ENCODE peak calls at places on chromosome 4, in four cellular contexts. V is foreskin keratinocyte, Y is uterus, F is Peyer's patch. E is an unnamed sample.

GRCh38 chr4:113499696-113500095 is 261.8 kb downstream of the CAMK2D start:
- DNase-seq in F (no peak), V (peak), Y (no peak), E (no peak)

GRCh38 chr4:85302193-85302736 is 172.7 kb upstream of the ARHGAP24 start:
- DNase-seq in V (no peak), F (no peak), Y (no peak), E (no peak)

GRCh38 chr4:85430226-85430625 is 44.7 kb upstream of the ARHGAP24 start:
- DNase-seq in V (no peak), F (no peak), Y (no peak), E (no peak)

GRCh38 chr4:1406416-1406945 is at the start of gene NKX1-1:
- DNase-seq in Y (no peak), F (no peak), V (no peak), E (no peak)

GRCh38 chr4:70901607-70901983 is 574 bp upstream of the MOB1B start:
- DNase-seq in F (no peak), V (peak), Y (no peak), E (no peak)

GRCh38 chr4:6245246-6246169 is 24.1 kb upstream of the WFS1 start:
- DNase-seq in Y (no peak), V (no peak), F (no peak), E (no peak)

GRCh38 chr4:140047017-140047640 is 106.9 kb downstream of the MAML3 start:
- DNase-seq in Y (peak), V (no peak), F (no peak), E (peak)

GRCh38 chr4:93313207-93313606 is 515.3 kb upstream of the ATOH1 start:
- DNase-seq in F (no peak), V (peak), Y (no peak), E (no peak)

GRCh38 chr4:168765726-168766125 is 244.3 kb downstream of the CBR4 start:
- DNase-seq in Y (no peak), F (no peak), V (peak), E (no peak)

GRCh38 chr4:53813991-53814390 is 222.7 kb upstream of the LNX1 start:
- DNase-seq in Y (no peak), F (no peak), V (no peak), E (no peak)

GRCh38 chr4:119286377-119287002 is 35.4 kb downstream of the FABP2 start:
- DNase-seq in Y (peak), F (no peak), V (peak), E (no peak)

GRCh38 chr4:40576651-40577480 is 52.8 kb downstream of the RBM47 start:
- DNase-seq in Y (peak), V (peak), F (peak), E (peak)

GRCh38 chr4:102196221-102196620 is 149.1 kb downstream of the SLC39A8 start:
- DNase-seq in V (peak), F (no peak), Y (no peak), E (no peak)

GRCh38 chr4:110165382-110166285 is 32.8 kb downstream of the ELOVL6 start:
- DNase-seq in V (peak), F (no peak), Y (no peak), E (no peak)

GRCh38 chr4:183130328-183131155 is 31.5 kb downstream of the WWC2 start:
- DNase-seq in Y (no peak), V (peak), F (no peak), E (no peak)

GRCh38 chr4:53633608-53634007 is 42.3 kb upstream of the LNX1 start:
- DNase-seq in V (no peak), F (no peak), Y (peak), E (no peak)

GRCh38 chr4:8701101-8702019 is 108.8 kb downstream of the CPZ start:
- DNase-seq in Y (no peak), V (no peak), F (no peak), E (peak)

GRCh38 chr4:145788765-145789164 is 108.8 kb downstream of the C4orf51 start:
- DNase-seq in F (no peak), V (no peak), Y (no peak), E (no peak)

DNA sequence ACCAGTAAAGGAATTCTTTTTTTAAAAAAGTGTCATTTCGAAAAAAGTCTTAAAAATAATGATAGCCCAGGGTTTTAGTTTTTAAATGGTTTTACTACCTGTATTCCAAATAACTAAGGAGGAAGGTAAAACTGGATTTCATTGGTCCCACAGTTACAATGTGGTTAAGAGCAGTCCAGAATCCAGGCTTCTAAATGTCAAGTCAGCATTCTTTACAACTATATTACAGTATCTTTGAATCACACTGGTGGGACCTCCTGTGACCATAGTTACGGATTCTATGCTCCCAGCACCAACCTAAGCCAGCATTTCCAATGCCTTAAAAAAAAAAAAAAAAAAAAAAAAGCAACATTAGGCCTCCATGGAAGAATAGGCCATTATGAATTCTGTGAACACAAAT is 6.2 kb downstream of the TIGD4 start:
- DNase-seq in F (no peak), Y (no peak), V (no peak), E (no peak)
- TF ChIP-seq CTCF in F (no peak), Y (no peak), V (no peak), E (no peak)

DNA sequence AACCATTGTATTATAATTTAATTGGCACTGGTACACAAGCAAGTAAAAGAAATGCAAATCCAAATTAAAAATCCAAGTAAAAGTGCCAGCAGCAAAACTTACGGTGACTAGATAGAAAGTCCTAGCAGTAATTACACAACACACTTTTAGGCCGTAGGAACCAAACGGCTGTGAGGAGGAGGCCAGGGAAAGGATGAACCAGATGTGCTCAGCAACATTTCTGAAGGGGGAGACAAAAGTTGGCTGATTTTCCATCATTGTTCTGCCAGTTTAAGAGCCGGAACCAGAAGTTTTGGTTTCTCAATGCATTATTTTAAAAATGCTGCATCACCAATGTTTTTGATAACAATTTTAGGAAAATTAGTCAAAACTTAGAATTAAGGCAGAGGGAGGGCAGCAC is 68.7 kb upstream of the ENPP6 start:
- DNase-seq in V (no peak), F (no peak), Y (no peak), E (no peak)
- H3K27ac ChIP-seq in V (no peak), F (no peak), Y (no peak), E (no peak)

GRCh38 chr4:180909279-180909678 is 1333.9 kb upstream of the TENM3 start:
- DNase-seq in F (no peak), Y (no peak), V (peak), E (no peak)
- TF ChIP-seq CTCF in F (no peak), Y (no peak), V (peak), E (no peak)

DNA sequence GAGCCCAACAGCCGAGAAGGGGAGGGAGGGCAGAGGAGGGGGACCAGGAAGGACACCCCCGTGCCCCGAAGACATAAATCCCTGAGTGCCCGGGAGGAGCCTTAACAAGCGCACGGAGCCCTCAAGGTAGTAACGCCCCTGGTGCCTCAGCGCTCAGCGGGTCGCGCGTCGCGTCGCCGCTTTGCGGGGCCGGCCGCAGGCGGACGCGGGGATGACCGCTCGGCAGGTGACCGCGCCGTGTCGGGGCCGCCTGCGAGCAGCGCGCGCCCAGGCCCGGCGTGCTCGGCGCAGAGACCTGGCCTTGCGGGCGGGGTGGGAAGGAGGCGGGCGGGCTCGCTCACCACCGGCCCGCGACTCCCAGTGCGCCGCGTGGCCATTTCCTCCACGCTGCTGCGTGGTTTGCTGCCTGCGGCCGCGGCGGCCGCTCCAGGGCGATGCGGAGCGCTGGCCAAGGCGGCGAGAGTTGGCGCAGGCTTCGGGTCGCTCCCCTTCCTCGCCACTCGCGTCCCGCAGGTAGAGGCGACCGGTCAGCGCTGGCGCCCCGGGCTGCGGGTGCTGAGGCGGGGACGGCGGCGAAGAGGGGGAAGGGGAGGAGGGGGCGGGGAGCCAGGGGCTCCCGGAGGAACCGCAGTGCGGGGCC is 632 bp downstream of the CCSER1 start:
- DNase-seq in V (no peak), F (no peak), Y (no peak), E (no peak)
- H3K27ac ChIP-seq in V (no peak), F (peak), Y (peak), E (peak)

GRCh38 chr4:144646523-144647094 is 653 bp downstream of the HHIP start:
- DNase-seq in Y (no peak), V (no peak), F (no peak), E (no peak)
- TF ChIP-seq CTCF in Y (no peak), V (no peak), F (no peak), E (no peak)

GRCh38 chr4:136690363-136690762 is 841.9 kb downstream of the PCDH18 start:
- DNase-seq in V (no peak), F (no peak), Y (no peak), E (no peak)
- H3K27ac ChIP-seq in V (no peak), F (no peak), Y (no peak), E (no peak)

DNA sequence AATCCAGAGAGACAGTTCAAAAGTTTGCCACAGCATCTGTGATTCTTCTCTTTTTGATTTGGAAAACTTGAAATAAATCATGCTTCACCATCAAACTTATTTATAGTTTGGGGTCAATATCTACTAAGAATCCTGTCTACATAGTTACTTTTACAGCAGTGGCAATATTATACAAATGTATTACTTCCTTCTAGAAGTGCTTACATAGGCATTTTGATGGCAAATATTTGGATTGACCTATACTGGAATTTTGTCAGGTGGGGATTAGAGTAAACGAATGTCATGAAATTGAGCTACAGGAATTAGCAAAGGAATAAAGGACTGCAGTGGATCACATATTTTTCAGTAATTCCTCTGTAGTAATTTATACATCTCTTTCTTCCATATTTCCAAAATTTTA is 1885.5 kb upstream of the ADGRL3 start:
- DNase-seq in F (no peak), Y (no peak), V (no peak), E (no peak)
- TF ChIP-seq CTCF in F (no peak), Y (no peak), V (no peak), E (no peak)

GRCh38 chr4:153532227-153532626 is 66.1 kb downstream of the TMEM131L start:
- DNase-seq in V (no peak), F (no peak), Y (no peak), E (no peak)
- H3K27ac ChIP-seq in V (no peak), F (no peak), Y (no peak), E (no peak)

GRCh38 chr4:89482926-89483595 is 175.5 kb upstream of the GPRIN3 start:
- DNase-seq in F (no peak), Y (no peak), V (no peak), E (no peak)

GRCh38 chr4:89482248-89482647 is 174.6 kb upstream of the GPRIN3 start:
- DNase-seq in Y (no peak), F (no peak), V (peak), E (no peak)

GRCh38 chr4:89489338-89489771 is 181.8 kb upstream of the GPRIN3 start:
- DNase-seq in V (no peak), Y (no peak), F (no peak), E (no peak)

GRCh38 chr4:89486673-89487072 is 179.1 kb upstream of the GPRIN3 start:
- DNase-seq in Y (no peak), V (no peak), F (no peak), E (no peak)

DNA sequence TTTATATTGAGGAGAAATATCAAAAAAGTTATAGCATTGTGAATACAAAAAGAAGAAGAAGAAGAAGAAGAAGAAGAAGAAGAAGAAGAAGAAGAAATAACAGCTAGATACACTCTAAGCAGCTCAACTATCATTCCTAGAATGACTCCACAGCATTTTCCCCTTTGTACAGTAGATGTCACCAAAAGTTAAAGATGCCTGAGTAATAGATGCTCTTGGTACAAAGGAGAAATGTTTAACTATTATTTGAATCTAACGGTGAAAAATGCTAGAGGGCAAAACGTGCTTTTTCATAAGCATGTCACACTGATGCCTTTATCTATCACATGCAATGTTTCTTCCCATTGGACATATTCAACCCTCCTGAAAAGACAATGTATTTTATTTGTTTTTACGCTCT is 178.4 kb upstream of the GPRIN3 start:
- DNase-seq in F (no peak), Y (no peak), V (peak), E (no peak)
- TF ChIP-seq CTCF in F (peak), Y (peak), V (peak), E (no peak)